ENCODE peak calls at places on chromosomes 16 and 17, in eight cellular contexts. T, Q, P, W, U, B, L and J are unnamed samples.
A peak's percentile ranks its signal among the peaks of the same experiment; 100 is the strongest.

GRCh38 chr16:87265261-87265660 is 51.9 kb downstream of the C16orf95 start:
- DNase-seq in W (no peak), U (no peak), T (no peak), B (no peak), Q (no peak), P (no peak), L (no peak), J (no peak)

GRCh38 chr16:75244844-75245758 is 6.3 kb downstream of the BCAR1 start:
- DNase-seq in Q (peak; percentile 43), B (no peak), T (peak; percentile 74), U (peak; percentile 96), W (peak; percentile 91), P (peak; percentile 98), L (peak; percentile 80), J (peak; percentile 93)

GRCh38 chr17:41734139-41734948 is at the start of gene HAP1:
- DNase-seq in L (peak; percentile 76), U (peak; percentile 13), T (no peak), P (peak; percentile 69), B (no peak), W (no peak), Q (no peak), J (no peak)

GRCh38 chr16:12904041-12904671 is 2.8 kb downstream of the SHISA9 start:
- DNase-seq in B (no peak), U (no peak), Q (no peak), P (peak; percentile 31), T (no peak), W (no peak), L (no peak), J (no peak)

GRCh38 chr16:25033852-25034251 is 18.7 kb upstream of the ARHGAP17 start:
- DNase-seq in P (no peak), Q (no peak), T (no peak), W (no peak), L (no peak), B (no peak), U (peak; percentile 86), J (peak; percentile 74)

GRCh38 chr16:89417352-89417751 is 73.0 kb downstream of the ANKRD11 start:
- DNase-seq in B (no peak), U (no peak), P (no peak), W (no peak), T (no peak), L (no peak), Q (no peak), J (no peak)

GRCh38 chr16:87543436-87544191 is 50.8 kb upstream of the ZCCHC14 start:
- DNase-seq in W (no peak), B (no peak), U (peak; percentile 31), T (no peak), Q (no peak), P (no peak), L (no peak), J (peak; percentile 27)

GRCh38 chr16:74865922-74866598 is 91.4 kb upstream of the FA2H start:
- DNase-seq in Q (no peak), W (no peak), U (no peak), T (no peak), P (no peak), B (no peak), L (no peak), J (peak; percentile 17)

GRCh38 chr17:35257080-35257701 is 14.3 kb downstream of the SLFN5 start:
- DNase-seq in U (peak; percentile 59), B (peak; percentile 59), W (peak; percentile 50), L (peak; percentile 89), P (no peak), Q (no peak), T (peak; percentile 59), J (peak; percentile 61)

GRCh38 chr17:75521951-75522727 is 3.4 kb upstream of the LLGL2 start:
- DNase-seq in L (no peak), P (no peak), U (no peak), W (no peak), Q (no peak), B (no peak), T (no peak), J (peak; percentile 31)

GRCh38 chr17:12765544-12765943 is 23.8 kb upstream of the ARHGAP44 start:
- DNase-seq in P (no peak), W (no peak), L (peak; percentile 74), Q (no peak), T (no peak), B (no peak), U (peak; percentile 94), J (peak; percentile 93)

GRCh38 chr17:6084226-6085161 is 14.3 kb downstream of the WSCD1 start:
- DNase-seq in Q (no peak), T (no peak), B (no peak), U (no peak), L (no peak), W (peak; percentile 95), P (no peak), J (no peak)

GRCh38 chr17:29178750-29179231 is 1.4 kb downstream of the MYO18A start:
- DNase-seq in Q (no peak), P (peak; percentile 37), T (peak; percentile 62), B (no peak), U (no peak), W (no peak), L (peak; percentile 29), J (no peak)

GRCh38 chr17:45740553-45741330 is 43.4 kb upstream of the CRHR1 start:
- DNase-seq in L (peak; percentile 63), W (peak; percentile 55), U (peak; percentile 12), T (no peak), P (peak; percentile 96), Q (peak; percentile 39), B (peak; percentile 89), J (peak; percentile 45)

GRCh38 chr16:1903220-1903574 is 15.0 kb downstream of the HS3ST6 start:
- DNase-seq in L (no peak), B (no peak), W (no peak), T (no peak), U (no peak), P (no peak), Q (no peak), J (no peak)

GRCh38 chr16:1906052-1906845 is 12.0 kb downstream of the HS3ST6 start:
- DNase-seq in Q (no peak), U (no peak), B (no peak), W (no peak), P (no peak), T (no peak), L (no peak), J (no peak)

GRCh38 chr16:1906846-1907165 is 11.4 kb downstream of the HS3ST6 start:
- DNase-seq in W (no peak), Q (no peak), L (no peak), B (no peak), P (no peak), T (no peak), U (no peak), J (no peak)

GRCh38 chr16:1902547-1903219 is 15.5 kb downstream of the HS3ST6 start:
- DNase-seq in L (no peak), U (no peak), B (no peak), Q (no peak), P (no peak), W (no peak), T (no peak), J (no peak)

DNA sequence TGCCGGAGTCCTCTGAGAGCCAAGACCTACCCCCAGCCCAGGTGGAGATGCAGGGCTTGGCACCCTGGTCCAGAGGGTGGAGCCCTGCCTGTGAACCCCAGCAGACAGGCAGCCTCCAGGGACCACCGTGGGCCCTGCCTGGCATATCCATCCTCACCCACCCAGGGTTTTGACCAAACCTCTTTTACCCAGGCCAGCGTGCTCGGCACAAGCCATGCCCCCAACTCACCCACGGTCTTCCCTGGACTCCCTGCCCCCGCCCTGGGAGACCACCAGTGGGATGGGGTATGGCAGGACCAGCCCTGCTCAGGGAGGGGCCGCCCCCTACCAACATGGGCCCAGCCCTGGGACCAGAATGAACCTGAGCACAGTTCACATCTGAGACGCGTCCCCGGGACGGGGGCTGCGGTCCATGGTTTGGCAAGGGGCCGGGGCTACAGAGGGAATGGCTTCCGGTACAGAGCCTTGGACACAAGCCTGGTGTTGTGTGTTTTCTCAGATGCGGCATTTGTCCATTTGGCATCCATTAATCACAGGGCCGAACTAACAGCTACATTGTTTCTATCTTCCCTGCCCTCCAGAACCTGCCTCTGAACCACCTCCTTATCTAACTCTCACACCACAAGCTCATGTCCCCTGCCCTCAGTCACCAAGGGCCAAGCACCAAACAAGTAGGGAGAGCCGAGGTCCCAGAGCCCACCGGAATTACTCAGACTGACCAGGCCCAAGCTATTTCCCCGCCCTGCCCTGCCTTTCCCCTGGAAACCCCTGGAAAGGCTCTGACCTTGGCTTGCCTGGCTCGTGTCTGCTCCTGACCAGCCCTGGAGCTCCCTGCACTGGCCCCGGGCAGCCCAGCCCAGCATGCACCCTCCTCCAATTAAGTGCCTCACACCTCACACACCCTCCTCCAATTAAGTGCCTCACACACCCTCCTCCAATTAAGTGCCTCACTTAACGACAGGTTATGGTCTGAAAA is 14.1 kb downstream of the HS3ST6 start:
- DNase-seq in W (no peak), B (no peak), U (no peak), L (no peak), P (no peak), Q (no peak), T (no peak), J (peak; percentile 6)
- H3K4me3 ChIP-seq in W (no peak overlapping the region), B (no peak overlapping the region), U (no peak overlapping the region), L (no peak overlapping the region), P (no peak overlapping the region), Q (no peak overlapping the region), T (no peak overlapping the region), J (no peak overlapping the region)

GRCh38 chr17:4944554-4945175 is 3.7 kb downstream of the PFN1 start:
- DNase-seq in B (no peak), Q (peak; percentile 75), W (no peak), L (no peak), P (no peak), U (no peak), T (no peak), J (no peak)
- H3K4me3 ChIP-seq in B (peak overlapping the region; percentile 97), Q (peak overlapping the region; percentile 81), W (no peak overlapping the region), L (peak overlapping the region; percentile 98), P (no peak overlapping the region), U (peak overlapping the region; percentile 17), T (no peak overlapping the region), J (peak overlapping the region; percentile 15)

GRCh38 chr16:29876186-29876577 is 13.2 kb upstream of the CDIPT start:
- DNase-seq in U (no peak), B (no peak), W (no peak), P (peak; percentile 29), L (no peak), T (no peak), Q (no peak), J (no peak)
- H3K4me3 ChIP-seq in U (peak overlapping the region; percentile 26), B (no peak overlapping the region), W (no peak overlapping the region), P (peak overlapping the region; percentile 25), L (peak overlapping the region; percentile 43), T (no peak overlapping the region), Q (no peak overlapping the region), J (peak overlapping the region; percentile 26)

GRCh38 chr16:49622421-49623402 is 233.2 kb downstream of the ZNF423 start:
- DNase-seq in U (no peak), L (no peak), Q (no peak), P (no peak), W (no peak), B (no peak), T (no peak), J (no peak)
- H3K4me3 ChIP-seq in U (no peak overlapping the region), L (no peak overlapping the region), Q (no peak overlapping the region), P (no peak overlapping the region), W (no peak overlapping the region), B (no peak overlapping the region), T (no peak overlapping the region), J (no peak overlapping the region)